ENCODE peak calls at places on chromosome 1, in five cellular contexts. One of them, this sample, is unnamed.
A peak's percentile ranks its signal among the peaks of the same experiment; 100 is the strongest.

GRCh38 chr1:206723500-206724472 is 39.1 kb downstream of the MAPKAPK2 start:
- DNase-seq in HFF-Myc: no peak
- DNase-seq in ascending aorta: no peak
- DNase-seq in GM13976: no peak
- DNase-seq in GM13977: no peak
- DNase-seq in this sample: no peak

GRCh38 chr1:161506336-161507223 is 1.3 kb downstream of the FCGR2A start:
- DNase-seq in GM13977: no peak
- DNase-seq in HFF-Myc: peak; percentile 43
- DNase-seq in ascending aorta: no peak
- DNase-seq in GM13976: peak; percentile 35
- DNase-seq in this sample: no peak

GRCh38 chr1:228359613-228360532 is 46.8 kb downstream of the TRIM11 start:
- DNase-seq in GM13976: no peak
- DNase-seq in ascending aorta: no peak
- DNase-seq in GM13977: no peak
- DNase-seq in HFF-Myc: no peak
- DNase-seq in this sample: no peak

GRCh38 chr1:18110598-18110939 is 3.0 kb downstream of the IGSF21 start:
- DNase-seq in GM13977: peak; percentile 28
- DNase-seq in ascending aorta: no peak
- DNase-seq in GM13976: no peak
- DNase-seq in HFF-Myc: no peak
- DNase-seq in this sample: no peak

GRCh38 chr1:227789042-227789880 is 26.2 kb upstream of the PRSS38 start:
- DNase-seq in GM13977: peak; percentile 7
- DNase-seq in ascending aorta: no peak
- DNase-seq in GM13976: peak; percentile 21
- DNase-seq in HFF-Myc: no peak
- DNase-seq in this sample: no peak

GRCh38 chr1:230661976-230662375 is 19.7 kb downstream of the COG2 start:
- DNase-seq in HFF-Myc: no peak
- DNase-seq in ascending aorta: no peak
- DNase-seq in GM13977: no peak
- DNase-seq in GM13976: no peak
- DNase-seq in this sample: no peak

GRCh38 chr1:181906631-181907030 is 154.9 kb downstream of the ZNF648 start:
- DNase-seq in GM13976: no peak
- DNase-seq in GM13977: no peak
- DNase-seq in HFF-Myc: no peak
- DNase-seq in ascending aorta: no peak
- DNase-seq in this sample: no peak

GRCh38 chr1:75083223-75083622 is 51.0 kb upstream of the LHX8 start:
- DNase-seq in GM13976: no peak
- DNase-seq in ascending aorta: no peak
- DNase-seq in GM13977: no peak
- DNase-seq in HFF-Myc: no peak
- DNase-seq in this sample: no peak

GRCh38 chr1:244273845-244274619 is 177.7 kb downstream of the ADSS2 start:
- DNase-seq in GM13976: no peak
- DNase-seq in HFF-Myc: peak; percentile 98
- DNase-seq in ascending aorta: no peak
- DNase-seq in GM13977: no peak
- DNase-seq in this sample: peak; percentile 43

GRCh38 chr1:38614861-38615260 is 244.7 kb downstream of the RRAGC start:
- DNase-seq in GM13977: no peak
- DNase-seq in HFF-Myc: no peak
- DNase-seq in ascending aorta: no peak
- DNase-seq in GM13976: no peak
- DNase-seq in this sample: no peak

GRCh38 chr1:21496886-21497285 is 12.3 kb upstream of the ALPL start:
- DNase-seq in GM13977: no peak
- DNase-seq in GM13976: no peak
- DNase-seq in ascending aorta: no peak
- DNase-seq in HFF-Myc: no peak
- DNase-seq in this sample: no peak

GRCh38 chr1:115543247-115543646 is 98.5 kb upstream of the VANGL1 start:
- DNase-seq in HFF-Myc: no peak
- DNase-seq in GM13977: no peak
- DNase-seq in GM13976: no peak
- DNase-seq in ascending aorta: no peak
- DNase-seq in this sample: no peak

DNA sequence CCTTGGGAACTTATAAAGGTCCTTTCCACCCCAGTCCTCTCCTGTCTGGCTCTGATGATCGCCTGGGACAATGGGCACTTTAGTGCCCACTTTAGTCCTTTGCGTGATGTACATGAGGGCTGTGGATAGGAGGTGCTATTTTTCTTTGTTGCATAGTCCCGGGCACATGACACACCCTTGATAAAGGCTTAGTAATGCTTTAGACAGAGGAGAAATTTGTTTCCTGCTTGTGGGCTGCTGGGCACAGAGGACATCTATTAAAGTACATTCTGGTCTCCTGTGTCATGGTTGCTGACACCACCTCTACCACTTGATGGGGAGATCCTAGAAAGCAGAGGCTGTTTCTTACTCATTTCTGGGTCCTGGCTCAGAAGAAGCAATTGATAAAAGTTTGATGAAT is 5.4 kb upstream of the KNCN start:
- DNase-seq in HFF-Myc: no peak
- DNase-seq in GM13977: no peak
- DNase-seq in ascending aorta: no peak
- DNase-seq in GM13976: no peak
- DNase-seq in this sample: no peak
- TF ChIP-seq CTCF in HFF-Myc: no peak
- TF ChIP-seq CTCF in GM13977: no peak
- TF ChIP-seq CTCF in ascending aorta: no peak
- TF ChIP-seq CTCF in GM13976: no peak
- TF ChIP-seq CTCF in this sample: no peak

DNA sequence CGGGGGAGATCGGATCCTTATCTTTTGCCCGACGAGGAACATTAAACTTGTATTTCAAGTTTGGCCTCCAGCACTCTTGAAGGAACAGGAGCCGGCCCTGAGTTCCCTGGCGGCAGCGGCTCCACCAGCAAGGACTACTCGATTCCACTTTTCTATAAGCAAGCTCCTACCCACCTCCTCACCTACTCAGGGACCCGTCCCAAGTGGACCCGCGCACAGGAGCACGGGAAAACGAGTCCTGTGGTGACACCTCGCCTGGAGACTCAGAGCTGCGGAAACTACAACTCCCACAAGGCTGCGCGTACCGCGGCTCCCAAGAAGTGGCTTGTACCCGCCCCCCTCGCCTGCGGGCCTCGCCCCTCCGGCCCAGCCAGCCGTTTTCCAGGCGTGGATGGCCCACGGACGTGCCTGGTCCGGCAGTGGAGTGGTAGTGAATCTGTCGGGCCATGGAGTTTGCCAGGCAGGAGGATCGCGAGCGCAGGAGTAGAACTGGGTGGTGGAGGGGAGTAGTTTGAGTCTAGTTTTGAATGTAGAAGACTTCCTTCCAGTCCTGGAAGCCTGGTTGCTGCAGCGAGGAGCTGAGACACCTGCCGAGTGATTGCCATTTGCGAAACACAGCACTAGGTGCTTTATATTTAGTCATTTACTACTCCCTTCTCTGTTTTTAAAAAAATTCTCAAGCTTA is at the start of gene ACP6:
- DNase-seq in ascending aorta: peak; percentile 80
- DNase-seq in GM13976: peak; percentile 94
- DNase-seq in GM13977: peak; percentile 90
- DNase-seq in HFF-Myc: peak; percentile 85
- DNase-seq in this sample: peak; percentile 72
- TF ChIP-seq CTCF in ascending aorta: no peak
- TF ChIP-seq CTCF in GM13976: no peak
- TF ChIP-seq CTCF in GM13977: no peak
- TF ChIP-seq CTCF in HFF-Myc: no peak
- TF ChIP-seq CTCF in this sample: no peak

DNA sequence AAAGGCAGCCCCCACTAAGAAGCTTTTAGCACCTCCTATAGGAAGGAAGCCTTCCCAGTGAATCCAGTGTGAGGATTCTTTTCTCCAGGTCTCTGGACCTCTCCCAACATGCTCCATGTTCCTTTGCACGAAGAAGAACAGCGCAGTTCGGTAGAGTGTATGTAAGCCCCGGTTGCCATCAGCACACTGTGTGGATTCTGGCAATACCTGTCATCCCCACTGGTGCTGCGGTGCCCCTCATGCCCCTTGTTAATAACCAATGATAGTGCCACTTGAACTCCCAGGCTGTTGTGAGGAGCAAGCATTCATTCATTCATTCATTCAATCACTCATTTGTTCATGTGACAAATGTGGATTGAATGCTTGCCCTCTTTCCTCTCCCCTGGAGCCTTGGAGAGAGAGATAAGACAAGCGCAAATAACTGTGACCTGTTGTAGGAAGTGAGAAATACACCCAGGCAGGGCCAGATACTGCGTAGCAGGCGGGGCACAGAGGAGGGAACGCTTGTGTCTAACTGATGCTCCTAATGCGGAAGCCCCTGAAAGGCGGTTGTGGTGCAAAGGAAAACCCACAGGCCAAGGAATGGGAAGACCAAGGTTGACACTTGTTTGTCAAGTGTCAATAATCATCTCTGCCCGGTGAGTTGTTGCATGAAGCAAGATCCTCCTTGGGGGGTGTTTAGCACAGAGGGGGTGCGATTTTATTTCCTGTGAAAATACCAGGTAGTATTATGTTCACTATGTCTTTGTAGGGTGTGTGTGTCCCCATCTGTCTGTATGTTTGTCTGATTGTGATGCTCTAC is 9.8 kb downstream of the LGR6 start:
- DNase-seq in GM13976: no peak
- DNase-seq in HFF-Myc: no peak
- DNase-seq in GM13977: no peak
- DNase-seq in ascending aorta: no peak
- DNase-seq in this sample: no peak
- TF ChIP-seq CTCF in GM13976: no peak
- TF ChIP-seq CTCF in HFF-Myc: no peak
- TF ChIP-seq CTCF in GM13977: no peak
- TF ChIP-seq CTCF in ascending aorta: no peak
- TF ChIP-seq CTCF in this sample: no peak

GRCh38 chr1:68473060-68473459 is 23.3 kb upstream of the RPE65 start:
- DNase-seq in GM13976: no peak
- DNase-seq in GM13977: no peak
- DNase-seq in ascending aorta: no peak
- DNase-seq in HFF-Myc: no peak
- DNase-seq in this sample: no peak

GRCh38 chr1:68464891-68465290 is 15.1 kb upstream of the RPE65 start:
- DNase-seq in HFF-Myc: no peak
- DNase-seq in GM13976: no peak
- DNase-seq in ascending aorta: no peak
- DNase-seq in GM13977: no peak
- DNase-seq in this sample: no peak

GRCh38 chr1:68470388-68470970 is 20.7 kb upstream of the RPE65 start:
- DNase-seq in HFF-Myc: no peak
- DNase-seq in GM13976: no peak
- DNase-seq in GM13977: no peak
- DNase-seq in ascending aorta: no peak
- DNase-seq in this sample: no peak
- TF ChIP-seq CTCF in HFF-Myc: peak; percentile 64
- TF ChIP-seq CTCF in GM13976: peak; percentile 15
- TF ChIP-seq CTCF in GM13977: peak; percentile 39
- TF ChIP-seq CTCF in ascending aorta: peak; percentile 46
- TF ChIP-seq CTCF in this sample: no peak

DNA sequence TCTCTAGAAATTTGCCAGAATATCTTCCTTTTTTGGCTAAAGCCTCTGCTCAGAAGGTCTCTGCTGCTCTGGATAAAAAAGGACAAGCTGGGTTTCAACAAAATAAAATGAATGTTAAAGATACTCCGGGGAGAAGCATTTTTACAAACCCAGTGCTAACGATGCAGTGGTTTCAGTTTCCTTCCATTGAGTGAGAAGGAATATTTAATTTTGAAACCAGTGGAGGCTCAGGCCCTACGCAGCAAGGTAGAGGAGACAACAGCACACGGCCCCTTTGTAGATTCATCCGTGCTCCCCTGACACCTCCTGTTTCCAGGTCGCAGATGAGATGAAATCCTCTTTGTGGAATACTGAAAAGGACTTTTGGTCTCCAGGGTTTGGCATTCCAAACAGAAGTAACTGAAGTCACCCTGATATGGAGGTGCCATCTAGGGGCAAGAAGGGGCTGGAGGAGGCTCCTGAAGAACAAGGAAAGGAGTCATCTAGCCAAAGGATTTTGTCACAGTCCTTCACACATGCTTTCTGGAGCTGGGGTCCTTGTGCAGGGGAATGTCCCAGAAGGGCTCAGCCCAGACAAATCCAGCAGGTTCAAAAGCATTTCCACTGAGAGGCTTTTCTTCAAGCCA is 65.7 kb upstream of the SYT6 start:
- DNase-seq in HFF-Myc: no peak
- DNase-seq in ascending aorta: no peak
- DNase-seq in GM13977: no peak
- DNase-seq in GM13976: no peak
- DNase-seq in this sample: no peak
- TF ChIP-seq CTCF in HFF-Myc: peak; percentile 23
- TF ChIP-seq CTCF in ascending aorta: peak; percentile 31
- TF ChIP-seq CTCF in GM13977: no peak
- TF ChIP-seq CTCF in GM13976: no peak
- TF ChIP-seq CTCF in this sample: no peak

GRCh38 chr1:203364013-203364730 is 13.2 kb upstream of the FMOD start:
- DNase-seq in GM13977: no peak
- DNase-seq in ascending aorta: no peak
- DNase-seq in GM13976: no peak
- DNase-seq in HFF-Myc: no peak
- DNase-seq in this sample: no peak
- TF ChIP-seq CTCF in GM13977: no peak
- TF ChIP-seq CTCF in ascending aorta: no peak
- TF ChIP-seq CTCF in GM13976: no peak
- TF ChIP-seq CTCF in HFF-Myc: no peak
- TF ChIP-seq CTCF in this sample: no peak

GRCh38 chr1:63624911-63625310 is 31.7 kb downstream of the PGM1 start:
- DNase-seq in ascending aorta: no peak
- DNase-seq in GM13976: no peak
- DNase-seq in GM13977: no peak
- DNase-seq in HFF-Myc: no peak
- DNase-seq in this sample: no peak
- TF ChIP-seq CTCF in ascending aorta: no peak
- TF ChIP-seq CTCF in GM13976: no peak
- TF ChIP-seq CTCF in GM13977: no peak
- TF ChIP-seq CTCF in HFF-Myc: no peak
- TF ChIP-seq CTCF in this sample: no peak